ENCODE peak calls at places on chromosomes 3 and 15, in eight cellular contexts. One of them, this sample, is unnamed.

GRCh38 chr3:195212749-195213085 is 58.2 kb downstream of the XXYLT1 start:
- DNase-seq in right atrium auricular region: no peak
- DNase-seq in astrocyte of the spinal cord: no peak
- DNase-seq in HEK293T: no peak
- DNase-seq in HS-5: no peak
- DNase-seq in epithelial cell of esophagus: no peak
- DNase-seq in T-helper 9 cell: no peak
- DNase-seq in renal cortical epithelial cell: no peak
- DNase-seq in this sample: no peak

GRCh38 chr3:140791368-140791767 is 113.5 kb downstream of the TRIM42 start:
- DNase-seq in right atrium auricular region: no peak
- DNase-seq in astrocyte of the spinal cord: no peak
- DNase-seq in HEK293T: no peak
- DNase-seq in HS-5: no peak
- DNase-seq in epithelial cell of esophagus: no peak
- DNase-seq in T-helper 9 cell: no peak
- DNase-seq in renal cortical epithelial cell: no peak
- DNase-seq in this sample: no peak

GRCh38 chr15:37253877-37254276 is 153.5 kb upstream of the MEIS2 start:
- DNase-seq in right atrium auricular region: no peak
- DNase-seq in astrocyte of the spinal cord: peak
- DNase-seq in HEK293T: no peak
- DNase-seq in HS-5: peak
- DNase-seq in epithelial cell of esophagus: no peak
- DNase-seq in T-helper 9 cell: no peak
- DNase-seq in renal cortical epithelial cell: no peak
- DNase-seq in this sample: no peak

GRCh38 chr3:40908612-40909011 is 290.7 kb upstream of the CTNNB1 start:
- DNase-seq in right atrium auricular region: no peak
- DNase-seq in astrocyte of the spinal cord: no peak
- DNase-seq in HEK293T: no peak
- DNase-seq in HS-5: no peak
- DNase-seq in epithelial cell of esophagus: no peak
- DNase-seq in T-helper 9 cell: no peak
- DNase-seq in renal cortical epithelial cell: no peak
- DNase-seq in this sample: no peak

GRCh38 chr3:38717603-38718240 is 68.2 kb upstream of the SCN5A start:
- DNase-seq in right atrium auricular region: peak
- DNase-seq in astrocyte of the spinal cord: no peak
- DNase-seq in HEK293T: no peak
- DNase-seq in HS-5: no peak
- DNase-seq in epithelial cell of esophagus: no peak
- DNase-seq in T-helper 9 cell: no peak
- DNase-seq in renal cortical epithelial cell: no peak
- DNase-seq in this sample: no peak

GRCh38 chr3:98573231-98573728 is 20.1 kb downstream of the CPOX start:
- DNase-seq in right atrium auricular region: no peak
- DNase-seq in astrocyte of the spinal cord: peak
- DNase-seq in HEK293T: no peak
- DNase-seq in HS-5: no peak
- DNase-seq in epithelial cell of esophagus: peak
- DNase-seq in T-helper 9 cell: no peak
- DNase-seq in renal cortical epithelial cell: peak
- DNase-seq in this sample: peak

GRCh38 chr15:73046073-73046472 is 6.2 kb upstream of the NEO1 start:
- DNase-seq in right atrium auricular region: no peak
- DNase-seq in astrocyte of the spinal cord: no peak
- DNase-seq in HEK293T: no peak
- DNase-seq in HS-5: no peak
- DNase-seq in epithelial cell of esophagus: no peak
- DNase-seq in T-helper 9 cell: no peak
- DNase-seq in renal cortical epithelial cell: no peak
- DNase-seq in this sample: no peak

GRCh38 chr15:39692464-39693327 is 89.9 kb downstream of the FSIP1 start:
- DNase-seq in right atrium auricular region: no peak
- DNase-seq in astrocyte of the spinal cord: no peak
- DNase-seq in HEK293T: no peak
- DNase-seq in HS-5: no peak
- DNase-seq in epithelial cell of esophagus: peak
- DNase-seq in T-helper 9 cell: no peak
- DNase-seq in renal cortical epithelial cell: peak
- DNase-seq in this sample: no peak

GRCh38 chr3:197285557-197285956 is 12.9 kb downstream of the DLG1 start:
- DNase-seq in right atrium auricular region: no peak
- DNase-seq in astrocyte of the spinal cord: no peak
- DNase-seq in HEK293T: no peak
- DNase-seq in HS-5: no peak
- DNase-seq in epithelial cell of esophagus: no peak
- DNase-seq in T-helper 9 cell: no peak
- DNase-seq in renal cortical epithelial cell: no peak
- DNase-seq in this sample: no peak

This sample was measured in AG08395.